ENCODE peak calls at places on chromosomes 13 and 19, in six cellular contexts. J is amygdala; Z is adrenal gland; C is M059J; W is naive thymus-derived CD4-positive, alpha-beta T cell; R is bronchial epithelial cell. H is an unnamed sample.

GRCh38 chr13:43669101-43669500 is 117.7 kb downstream of the ENOX1 start:
- DNase-seq in J (no peak), Z (no peak), C (no peak), W (no peak), R (no peak), H (no peak)

GRCh38 chr13:85544756-85545155 is 254.5 kb downstream of the SLITRK6 start:
- DNase-seq in J (no peak), Z (no peak), C (no peak), W (no peak), R (no peak), H (no peak)

GRCh38 chr13:46295531-46296464 is 84.1 kb downstream of the LRRC63 start:
- DNase-seq in J (no peak), Z (peak; percentile 39), C (peak; percentile 78), W (peak; percentile 85), R (peak; percentile 20), H (peak; percentile 93)

GRCh38 chr13:52737900-52738299 is 1.7 kb downstream of the CNMD start:
- DNase-seq in J (no peak), Z (no peak), C (no peak), W (no peak), R (no peak), H (no peak)

GRCh38 chr19:14112809-14113385 is 4.7 kb downstream of the PRKACA start:
- DNase-seq in J (no peak), Z (peak; percentile 74), C (no peak), W (no peak), R (no peak), H (no peak)

GRCh38 chr13:22198001-22198400 is 527.1 kb downstream of the FGF9 start:
- DNase-seq in J (no peak), Z (no peak), C (no peak), W (no peak), R (no peak), H (no peak)

GRCh38 chr19:54029930-54030490 is 33.7 kb downstream of the VSTM1 start:
- DNase-seq in J (no peak), Z (peak; percentile 60), C (peak; percentile 80), W (peak; percentile 34), R (peak; percentile 32), H (peak; percentile 20)

GRCh38 chr13:40126301-40127085 is 471.0 kb downstream of the COG6 start:
- DNase-seq in J (no peak), Z (no peak), C (no peak), W (no peak), R (peak; percentile 15), H (no peak)

GRCh38 chr13:109787135-109787954 is 962 bp upstream of the IRS2 start:
- DNase-seq in J (no peak), Z (peak; percentile 56), C (peak; percentile 55), W (peak; percentile 55), R (no peak), H (no peak)

GRCh38 chr13:63435668-63436275 is 2020.1 kb upstream of the PCDH20 start:
- DNase-seq in J (no peak), Z (no peak), C (peak; percentile 85), W (no peak), R (peak; percentile 61), H (peak; percentile 94)

GRCh38 chr13:109007946-109008345 is 378.5 kb downstream of the MYO16 start:
- DNase-seq in J (no peak), Z (no peak), C (no peak), W (no peak), R (peak; percentile 16), H (no peak)

GRCh38 chr19:40610396-40611064 is 9.4 kb downstream of the LTBP4 start:
- DNase-seq in J (no peak), Z (peak; percentile 86), C (no peak), W (peak; percentile 76), R (peak; percentile 24), H (no peak)

H was measured in foreskin keratinocyte.